ENCODE peak calls at places on chromosome 7, in five cellular contexts. One of them, this sample, is unnamed.

GRCh38 chr7:36625247-36625646 is 99.0 kb downstream of the AOAH start:
- DNase-seq in GM10248: no peak
- DNase-seq in RWPE1: no peak
- DNase-seq in prostate gland: no peak
- DNase-seq in stomach: no peak
- DNase-seq in this sample: no peak

GRCh38 chr7:55557666-55558188 is 14.6 kb downstream of the VOPP1 start:
- DNase-seq in GM10248: peak
- DNase-seq in RWPE1: no peak
- DNase-seq in prostate gland: no peak
- DNase-seq in stomach: no peak
- DNase-seq in this sample: no peak

GRCh38 chr7:93018666-93019065 is 99.1 kb downstream of the SAMD9 start:
- DNase-seq in GM10248: no peak
- DNase-seq in RWPE1: no peak
- DNase-seq in prostate gland: no peak
- DNase-seq in stomach: no peak
- DNase-seq in this sample: no peak

GRCh38 chr7:104984591-104985258 is 29.3 kb upstream of the KMT2E start:
- DNase-seq in GM10248: no peak
- DNase-seq in RWPE1: no peak
- DNase-seq in prostate gland: no peak
- DNase-seq in stomach: no peak
- DNase-seq in this sample: no peak

GRCh38 chr7:142805350-142806020 is 34.7 kb downstream of the PRSS2 start:
- DNase-seq in GM10248: no peak
- DNase-seq in RWPE1: no peak
- DNase-seq in prostate gland: no peak
- DNase-seq in stomach: no peak
- DNase-seq in this sample: no peak

GRCh38 chr7:89002942-89003618 is 207.5 kb upstream of the TEX47 start:
- DNase-seq in GM10248: peak
- DNase-seq in RWPE1: no peak
- DNase-seq in prostate gland: no peak
- DNase-seq in stomach: no peak
- DNase-seq in this sample: no peak

GRCh38 chr7:24024689-24025088 is 259.3 kb upstream of the NPY start:
- DNase-seq in GM10248: no peak
- DNase-seq in RWPE1: no peak
- DNase-seq in prostate gland: no peak
- DNase-seq in stomach: no peak
- DNase-seq in this sample: no peak

GRCh38 chr7:107029061-107029763 is 15.3 kb upstream of the PRKAR2B start:
- DNase-seq in GM10248: no peak
- DNase-seq in RWPE1: peak
- DNase-seq in prostate gland: no peak
- DNase-seq in stomach: no peak
- DNase-seq in this sample: no peak

GRCh38 chr7:91248996-91249395 is 15.2 kb upstream of the FZD1 start:
- DNase-seq in GM10248: no peak
- DNase-seq in RWPE1: no peak
- DNase-seq in prostate gland: no peak
- DNase-seq in stomach: no peak
- DNase-seq in this sample: no peak

GRCh38 chr7:55574062-55574717 is 1.9 kb upstream of the VOPP1 start:
- DNase-seq in GM10248: no peak
- DNase-seq in RWPE1: peak
- DNase-seq in prostate gland: no peak
- DNase-seq in stomach: no peak
- DNase-seq in this sample: no peak

GRCh38 chr7:128351296-128352123 is 7.8 kb upstream of the RBM28 start:
- DNase-seq in GM10248: no peak
- DNase-seq in RWPE1: no peak
- DNase-seq in prostate gland: no peak
- DNase-seq in stomach: no peak
- DNase-seq in this sample: no peak

GRCh38 chr7:143419880-143420279 is 11.2 kb upstream of the EPHA1 start:
- DNase-seq in GM10248: no peak
- DNase-seq in RWPE1: no peak
- DNase-seq in prostate gland: peak
- DNase-seq in stomach: no peak
- DNase-seq in this sample: peak

GRCh38 chr7:129169171-129169643 is 19.2 kb upstream of the SMO start:
- DNase-seq in GM10248: peak
- DNase-seq in RWPE1: peak
- DNase-seq in prostate gland: peak
- DNase-seq in stomach: peak
- DNase-seq in this sample: peak

GRCh38 chr7:88278881-88279280 is 27.8 kb downstream of the STEAP4 start:
- DNase-seq in GM10248: no peak
- DNase-seq in RWPE1: no peak
- DNase-seq in prostate gland: no peak
- DNase-seq in stomach: no peak
- DNase-seq in this sample: peak

GRCh38 chr7:149130572-149131198 is 4.6 kb upstream of the ZNF425 start:
- DNase-seq in GM10248: no peak
- DNase-seq in RWPE1: no peak
- DNase-seq in prostate gland: no peak
- DNase-seq in stomach: no peak
- DNase-seq in this sample: no peak

GRCh38 chr7:143934526-143935340 is at the start of gene OR2F2:
- DNase-seq in GM10248: no peak
- DNase-seq in RWPE1: no peak
- DNase-seq in prostate gland: no peak
- DNase-seq in stomach: no peak
- DNase-seq in this sample: no peak

GRCh38 chr7:56092789-56093531 is at the start of gene PHKG1:
- DNase-seq in GM10248: no peak
- DNase-seq in RWPE1: peak
- DNase-seq in prostate gland: peak
- DNase-seq in stomach: peak
- DNase-seq in this sample: peak

GRCh38 chr7:134694299-134694698 is 47.6 kb downstream of the BPGM start:
- DNase-seq in GM10248: no peak
- DNase-seq in RWPE1: no peak
- DNase-seq in prostate gland: no peak
- DNase-seq in stomach: no peak
- DNase-seq in this sample: no peak

GRCh38 chr7:65233409-65234034 is 140.1 kb upstream of the ZNF92 start:
- DNase-seq in GM10248: no peak
- DNase-seq in RWPE1: no peak
- DNase-seq in prostate gland: no peak
- DNase-seq in stomach: no peak
- DNase-seq in this sample: no peak

GRCh38 chr7:151817315-151817690 is 59.6 kb downstream of the PRKAG2 start:
- DNase-seq in GM10248: no peak
- DNase-seq in RWPE1: no peak
- DNase-seq in prostate gland: no peak
- DNase-seq in stomach: no peak
- DNase-seq in this sample: no peak

GRCh38 chr7:80453699-80454340 is 58.0 kb downstream of the GNAT3 start:
- DNase-seq in GM10248: peak
- DNase-seq in RWPE1: peak
- DNase-seq in prostate gland: no peak
- DNase-seq in stomach: no peak
- DNase-seq in this sample: peak

GRCh38 chr7:101398631-101399289 is 36.1 kb downstream of the COL26A1 start:
- DNase-seq in GM10248: no peak
- DNase-seq in RWPE1: no peak
- DNase-seq in prostate gland: no peak
- DNase-seq in stomach: no peak
- DNase-seq in this sample: no peak

GRCh38 chr7:128021361-128021760 is 9.9 kb downstream of the LRRC4 start:
- DNase-seq in GM10248: no peak
- DNase-seq in RWPE1: peak
- DNase-seq in prostate gland: no peak
- DNase-seq in stomach: no peak
- DNase-seq in this sample: peak

GRCh38 chr7:140983802-140984201 is 30.9 kb downstream of the MRPS33 start:
- DNase-seq in GM10248: no peak
- DNase-seq in RWPE1: no peak
- DNase-seq in prostate gland: no peak
- DNase-seq in stomach: no peak
- DNase-seq in this sample: no peak
- TF ChIP-seq CTCF in GM10248: no peak
- TF ChIP-seq CTCF in RWPE1: no peak
- TF ChIP-seq CTCF in prostate gland: no peak
- TF ChIP-seq CTCF in stomach: no peak
- TF ChIP-seq CTCF in this sample: no peak

GRCh38 chr7:108972009-108972408 is 402.3 kb downstream of the DNAJB9 start:
- DNase-seq in GM10248: no peak
- DNase-seq in RWPE1: no peak
- DNase-seq in prostate gland: peak
- DNase-seq in stomach: peak
- DNase-seq in this sample: no peak

GRCh38 chr7:108973075-108973474 is 403.4 kb downstream of the DNAJB9 start:
- DNase-seq in GM10248: no peak
- DNase-seq in RWPE1: no peak
- DNase-seq in prostate gland: no peak
- DNase-seq in stomach: no peak
- DNase-seq in this sample: no peak
- TF ChIP-seq CTCF in GM10248: no peak
- TF ChIP-seq CTCF in RWPE1: no peak
- TF ChIP-seq CTCF in prostate gland: no peak
- TF ChIP-seq CTCF in stomach: no peak
- TF ChIP-seq CTCF in this sample: no peak

DNA sequence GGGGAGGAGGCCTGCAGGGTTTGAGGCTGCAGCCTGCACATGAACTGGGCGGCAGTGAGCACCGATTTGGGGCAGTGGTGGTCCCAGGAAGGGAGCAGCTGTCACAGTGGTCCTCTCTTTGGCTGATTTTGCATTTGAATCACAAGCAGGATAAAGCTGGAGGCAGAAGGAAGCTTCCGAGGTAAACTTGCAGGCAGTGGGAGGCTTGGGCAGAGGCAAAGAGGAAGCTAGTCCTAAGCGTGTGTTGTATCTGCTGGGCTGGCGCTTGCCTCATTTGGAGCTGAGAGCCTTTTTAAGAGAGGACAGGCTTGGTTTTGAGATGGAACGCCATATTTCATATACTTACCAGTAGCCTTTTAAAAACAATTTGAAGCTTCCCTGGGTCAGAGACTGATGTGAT is 177.2 kb upstream of the PODXL start:
- DNase-seq in GM10248: no peak
- DNase-seq in RWPE1: no peak
- DNase-seq in prostate gland: no peak
- DNase-seq in stomach: no peak
- DNase-seq in this sample: no peak
- TF ChIP-seq CTCF in GM10248: no peak
- TF ChIP-seq CTCF in RWPE1: no peak
- TF ChIP-seq CTCF in prostate gland: no peak
- TF ChIP-seq CTCF in stomach: no peak
- TF ChIP-seq CTCF in this sample: no peak

GRCh38 chr7:19080076-19080475 is 37.4 kb downstream of the TWIST1 start:
- DNase-seq in GM10248: no peak
- DNase-seq in RWPE1: no peak
- DNase-seq in prostate gland: no peak
- DNase-seq in stomach: no peak
- DNase-seq in this sample: peak
- TF ChIP-seq CTCF in GM10248: no peak
- TF ChIP-seq CTCF in RWPE1: no peak
- TF ChIP-seq CTCF in prostate gland: no peak
- TF ChIP-seq CTCF in stomach: no peak
- TF ChIP-seq CTCF in this sample: no peak

GRCh38 chr7:66518151-66518691 is 110.5 kb upstream of the KCTD7 start:
- DNase-seq in GM10248: no peak
- DNase-seq in RWPE1: no peak
- DNase-seq in prostate gland: no peak
- DNase-seq in stomach: no peak
- DNase-seq in this sample: no peak

GRCh38 chr7:66524738-66525137 is 103.9 kb upstream of the KCTD7 start:
- DNase-seq in GM10248: no peak
- DNase-seq in RWPE1: no peak
- DNase-seq in prostate gland: no peak
- DNase-seq in stomach: no peak
- DNase-seq in this sample: no peak

GRCh38 chr7:66521675-66522074 is 107.0 kb upstream of the KCTD7 start:
- DNase-seq in GM10248: no peak
- DNase-seq in RWPE1: no peak
- DNase-seq in prostate gland: no peak
- DNase-seq in stomach: no peak
- DNase-seq in this sample: no peak

GRCh38 chr7:66523409-66523808 is 105.3 kb upstream of the KCTD7 start:
- DNase-seq in GM10248: no peak
- DNase-seq in RWPE1: no peak
- DNase-seq in prostate gland: no peak
- DNase-seq in stomach: no peak
- DNase-seq in this sample: no peak

GRCh38 chr7:66522518-66522917 is 106.2 kb upstream of the KCTD7 start:
- DNase-seq in GM10248: no peak
- DNase-seq in RWPE1: no peak
- DNase-seq in prostate gland: no peak
- DNase-seq in stomach: no peak
- DNase-seq in this sample: peak
- TF ChIP-seq CTCF in GM10248: peak
- TF ChIP-seq CTCF in RWPE1: peak
- TF ChIP-seq CTCF in prostate gland: no peak
- TF ChIP-seq CTCF in stomach: no peak
- TF ChIP-seq CTCF in this sample: no peak

This sample was measured in Calu3.